ENCODE peak calls at places on chromosome 15, in eight cellular contexts. One of them, this sample, is unnamed.
A peak's percentile ranks its signal among the peaks of the same experiment; 100 is the strongest.

GRCh38 chr15:86762874-86763273 is 683.2 kb downstream of the AGBL1 start:
- DNase-seq in A549: no peak
- DNase-seq in NCI-H1092: no peak
- DNase-seq in H9: no peak
- DNase-seq in RWPE1: no peak
- DNase-seq in mucosa of gallbladder: no peak
- DNase-seq in activated gamma-delta T cell: no peak
- DNase-seq in AG09319: no peak
- DNase-seq in this sample: no peak

GRCh38 chr15:57667171-57667924 is 39.2 kb upstream of the POLR2M start:
- DNase-seq in activated gamma-delta T cell: no peak
- DNase-seq in AG09319: peak; percentile 38
- DNase-seq in A549: peak; percentile 65
- DNase-seq in H9: no peak
- DNase-seq in mucosa of gallbladder: peak; percentile 32
- DNase-seq in RWPE1: peak; percentile 53
- DNase-seq in NCI-H1092: no peak
- DNase-seq in this sample: no peak

GRCh38 chr15:100346866-100347512 is 5.2 kb upstream of the ADAMTS17 start:
- DNase-seq in mucosa of gallbladder: no peak
- DNase-seq in A549: no peak
- DNase-seq in H9: no peak
- DNase-seq in activated gamma-delta T cell: no peak
- DNase-seq in RWPE1: no peak
- DNase-seq in NCI-H1092: no peak
- DNase-seq in AG09319: no peak
- DNase-seq in this sample: no peak

GRCh38 chr15:60673918-60674558 is 195.1 kb upstream of the ICE2 start:
- DNase-seq in activated gamma-delta T cell: no peak
- DNase-seq in mucosa of gallbladder: peak; percentile 70
- DNase-seq in A549: peak; percentile 58
- DNase-seq in RWPE1: peak; percentile 89
- DNase-seq in H9: no peak
- DNase-seq in NCI-H1092: no peak
- DNase-seq in AG09319: peak; percentile 60
- DNase-seq in this sample: peak; percentile 22

GRCh38 chr15:49137861-49138260 is 17.5 kb downstream of the COPS2 start:
- DNase-seq in mucosa of gallbladder: no peak
- DNase-seq in H9: no peak
- DNase-seq in AG09319: no peak
- DNase-seq in NCI-H1092: no peak
- DNase-seq in A549: no peak
- DNase-seq in RWPE1: no peak
- DNase-seq in activated gamma-delta T cell: no peak
- DNase-seq in this sample: no peak

GRCh38 chr15:69475769-69476358 is 23.2 kb downstream of the RPLP1 start:
- DNase-seq in RWPE1: peak; percentile 90
- DNase-seq in AG09319: peak; percentile 35
- DNase-seq in NCI-H1092: peak; percentile 39
- DNase-seq in H9: peak; percentile 79
- DNase-seq in mucosa of gallbladder: peak; percentile 83
- DNase-seq in A549: peak; percentile 83
- DNase-seq in activated gamma-delta T cell: no peak
- DNase-seq in this sample: no peak

GRCh38 chr15:27847775-27848710 is 251.1 kb downstream of the OCA2 start:
- DNase-seq in H9: no peak
- DNase-seq in mucosa of gallbladder: no peak
- DNase-seq in A549: no peak
- DNase-seq in NCI-H1092: no peak
- DNase-seq in AG09319: no peak
- DNase-seq in RWPE1: no peak
- DNase-seq in activated gamma-delta T cell: no peak
- DNase-seq in this sample: no peak

GRCh38 chr15:61824291-61824690 is 236.0 kb downstream of the VPS13C start:
- DNase-seq in mucosa of gallbladder: no peak
- DNase-seq in H9: no peak
- DNase-seq in NCI-H1092: no peak
- DNase-seq in activated gamma-delta T cell: no peak
- DNase-seq in RWPE1: no peak
- DNase-seq in AG09319: no peak
- DNase-seq in A549: no peak
- DNase-seq in this sample: no peak

GRCh38 chr15:78049691-78050440 is 27.6 kb downstream of the TBC1D2B start:
- DNase-seq in activated gamma-delta T cell: no peak
- DNase-seq in AG09319: no peak
- DNase-seq in H9: no peak
- DNase-seq in A549: no peak
- DNase-seq in RWPE1: no peak
- DNase-seq in NCI-H1092: no peak
- DNase-seq in mucosa of gallbladder: no peak
- DNase-seq in this sample: no peak

GRCh38 chr15:95557226-95558046 is 773.1 kb upstream of the NR2F2 start:
- DNase-seq in NCI-H1092: no peak
- DNase-seq in AG09319: peak; percentile 57
- DNase-seq in mucosa of gallbladder: no peak
- DNase-seq in H9: no peak
- DNase-seq in A549: peak; percentile 88
- DNase-seq in RWPE1: peak; percentile 90
- DNase-seq in activated gamma-delta T cell: no peak
- DNase-seq in this sample: peak; percentile 81

GRCh38 chr15:32642667-32643425 is 1.3 kb downstream of the SCG5 start:
- DNase-seq in NCI-H1092: no peak
- DNase-seq in activated gamma-delta T cell: no peak
- DNase-seq in A549: no peak
- DNase-seq in H9: no peak
- DNase-seq in mucosa of gallbladder: no peak
- DNase-seq in AG09319: no peak
- DNase-seq in RWPE1: no peak
- DNase-seq in this sample: no peak

GRCh38 chr15:89359471-89360293 is 25.1 kb upstream of the POLG start:
- DNase-seq in activated gamma-delta T cell: no peak
- DNase-seq in mucosa of gallbladder: no peak
- DNase-seq in A549: no peak
- DNase-seq in NCI-H1092: no peak
- DNase-seq in RWPE1: no peak
- DNase-seq in H9: no peak
- DNase-seq in AG09319: no peak
- DNase-seq in this sample: no peak

GRCh38 chr15:101113114-101114005 is 138.5 kb downstream of the CHSY1 start:
- DNase-seq in AG09319: no peak
- DNase-seq in activated gamma-delta T cell: no peak
- DNase-seq in A549: no peak
- DNase-seq in RWPE1: no peak
- DNase-seq in mucosa of gallbladder: no peak
- DNase-seq in H9: peak; percentile 22
- DNase-seq in NCI-H1092: no peak
- DNase-seq in this sample: no peak

GRCh38 chr15:85826756-85827515 is 32.2 kb upstream of the KLHL25 start:
- DNase-seq in A549: no peak
- DNase-seq in NCI-H1092: no peak
- DNase-seq in activated gamma-delta T cell: no peak
- DNase-seq in mucosa of gallbladder: no peak
- DNase-seq in RWPE1: no peak
- DNase-seq in AG09319: no peak
- DNase-seq in H9: no peak
- DNase-seq in this sample: no peak

GRCh38 chr15:77819841-77820728 is 187.4 kb upstream of the LINGO1 start:
- DNase-seq in A549: peak; percentile 70
- DNase-seq in AG09319: no peak
- DNase-seq in mucosa of gallbladder: no peak
- DNase-seq in NCI-H1092: peak; percentile 48
- DNase-seq in RWPE1: peak; percentile 39
- DNase-seq in H9: peak; percentile 77
- DNase-seq in activated gamma-delta T cell: no peak
- DNase-seq in this sample: no peak

GRCh38 chr15:28901987-28902745 is 16.4 kb downstream of the APBA2 start:
- DNase-seq in H9: peak; percentile 67
- DNase-seq in activated gamma-delta T cell: no peak
- DNase-seq in RWPE1: no peak
- DNase-seq in NCI-H1092: no peak
- DNase-seq in mucosa of gallbladder: no peak
- DNase-seq in A549: peak; percentile 32
- DNase-seq in AG09319: no peak
- DNase-seq in this sample: no peak

GRCh38 chr15:35630570-35630969 is 84.6 kb upstream of the DPH6 start:
- DNase-seq in A549: no peak
- DNase-seq in AG09319: no peak
- DNase-seq in RWPE1: peak; percentile 35
- DNase-seq in H9: no peak
- DNase-seq in mucosa of gallbladder: peak; percentile 10
- DNase-seq in NCI-H1092: no peak
- DNase-seq in activated gamma-delta T cell: no peak
- DNase-seq in this sample: no peak

GRCh38 chr15:24054547-24055245 is 367.6 kb upstream of the NDN start:
- DNase-seq in activated gamma-delta T cell: no peak
- DNase-seq in NCI-H1092: no peak
- DNase-seq in A549: no peak
- DNase-seq in RWPE1: no peak
- DNase-seq in H9: no peak
- DNase-seq in mucosa of gallbladder: peak; percentile 16
- DNase-seq in AG09319: no peak
- DNase-seq in this sample: no peak

GRCh38 chr15:72117448-72117697 is 577 bp downstream of the MYO9A start:
- DNase-seq in mucosa of gallbladder: peak; percentile 69
- DNase-seq in H9: peak; percentile 87
- DNase-seq in activated gamma-delta T cell: peak; percentile 65
- DNase-seq in AG09319: peak; percentile 57
- DNase-seq in NCI-H1092: no peak
- DNase-seq in RWPE1: peak; percentile 82
- DNase-seq in A549: peak; percentile 87
- DNase-seq in this sample: no peak

GRCh38 chr15:86572368-86572841 is 492.7 kb downstream of the AGBL1 start:
- DNase-seq in mucosa of gallbladder: no peak
- DNase-seq in activated gamma-delta T cell: no peak
- DNase-seq in NCI-H1092: no peak
- DNase-seq in H9: peak; percentile 48
- DNase-seq in AG09319: no peak
- DNase-seq in A549: no peak
- DNase-seq in RWPE1: no peak
- DNase-seq in this sample: no peak

GRCh38 chr15:39642011-39642640 is 61.2 kb downstream of the THBS1 start:
- DNase-seq in RWPE1: peak; percentile 79
- DNase-seq in mucosa of gallbladder: no peak
- DNase-seq in A549: no peak
- DNase-seq in AG09319: no peak
- DNase-seq in H9: no peak
- DNase-seq in activated gamma-delta T cell: no peak
- DNase-seq in NCI-H1092: no peak
- DNase-seq in this sample: peak; percentile 66

GRCh38 chr15:75843618-75844610 is 667 bp downstream of the UBE2Q2 start:
- DNase-seq in A549: peak; percentile 70
- DNase-seq in RWPE1: peak; percentile 77
- DNase-seq in activated gamma-delta T cell: peak; percentile 39
- DNase-seq in AG09319: peak; percentile 16
- DNase-seq in NCI-H1092: peak; percentile 16
- DNase-seq in H9: peak; percentile 45
- DNase-seq in mucosa of gallbladder: peak; percentile 35
- DNase-seq in this sample: no peak

GRCh38 chr15:63238796-63239195 is 38.6 kb upstream of the APH1B start:
- DNase-seq in mucosa of gallbladder: no peak
- DNase-seq in A549: no peak
- DNase-seq in NCI-H1092: no peak
- DNase-seq in RWPE1: peak; percentile 71
- DNase-seq in H9: no peak
- DNase-seq in AG09319: peak; percentile 60
- DNase-seq in activated gamma-delta T cell: no peak
- DNase-seq in this sample: peak; percentile 48

GRCh38 chr15:70250208-70251201 is 152.8 kb upstream of the TLE3 start:
- DNase-seq in activated gamma-delta T cell: no peak
- DNase-seq in AG09319: no peak
- DNase-seq in RWPE1: no peak
- DNase-seq in A549: no peak
- DNase-seq in H9: no peak
- DNase-seq in mucosa of gallbladder: no peak
- DNase-seq in NCI-H1092: no peak
- DNase-seq in this sample: no peak

GRCh38 chr15:36356978-36357582 is 222.3 kb upstream of the CDIN1 start:
- DNase-seq in AG09319: no peak
- DNase-seq in NCI-H1092: no peak
- DNase-seq in mucosa of gallbladder: no peak
- DNase-seq in A549: no peak
- DNase-seq in activated gamma-delta T cell: no peak
- DNase-seq in H9: no peak
- DNase-seq in RWPE1: no peak
- DNase-seq in this sample: no peak

GRCh38 chr15:40911139-40911538 is 16.9 kb downstream of the VPS18 start:
- DNase-seq in NCI-H1092: no peak
- DNase-seq in activated gamma-delta T cell: no peak
- DNase-seq in mucosa of gallbladder: no peak
- DNase-seq in RWPE1: no peak
- DNase-seq in A549: no peak
- DNase-seq in AG09319: no peak
- DNase-seq in H9: peak; percentile 87
- DNase-seq in this sample: no peak

GRCh38 chr15:58148120-58148519 is 9.9 kb downstream of the AQP9 start:
- DNase-seq in H9: no peak
- DNase-seq in A549: no peak
- DNase-seq in AG09319: no peak
- DNase-seq in activated gamma-delta T cell: no peak
- DNase-seq in RWPE1: no peak
- DNase-seq in NCI-H1092: no peak
- DNase-seq in mucosa of gallbladder: no peak
- DNase-seq in this sample: no peak

GRCh38 chr15:39358441-39359041 is 222.3 kb upstream of the THBS1 start:
- DNase-seq in NCI-H1092: no peak
- DNase-seq in A549: no peak
- DNase-seq in H9: no peak
- DNase-seq in activated gamma-delta T cell: no peak
- DNase-seq in RWPE1: peak; percentile 25
- DNase-seq in AG09319: no peak
- DNase-seq in mucosa of gallbladder: no peak
- DNase-seq in this sample: no peak